ENCODE peak calls at places on chromosomes 4 and X, in ten cellular contexts. C is chondrocyte; X is stimulated activated CD8-positive, alpha-beta memory T cell treated with anti-CD3 and anti-CD28 coated beads, Interleukin-7, amount 100 ng/mL, for 1 hour; Y is AG09309; H is stimulated activated CD4-positive, alpha-beta T cell treated with anti-CD3 and anti-CD28 coated beads, Interleukin-1b, Interleukin-23, amount 100 ng/mL, for 24 hours; S is activated CD4-positive, alpha-beta T cell treated with anti-CD3 and anti-CD28 coated beads, Interleukin-2, amount 50 U/mL, for 4 hours; A is nephron progenitor cell; B is EL; P is A172; R is ureter. F is an unnamed sample.

GRCh38 chr4:17165256-17165655 is 266.8 kb upstream of the LDB2 start:
- DNase-seq in P (no peak), Y (no peak), B (no peak), C (no peak), X (no peak), A (no peak), S (no peak), H (no peak), R (no peak), F (no peak)

GRCh38 chrX:112851161-112851779 is 10.6 kb upstream of the AMOT start:
- DNase-seq in H (no peak), S (no peak), R (no peak), X (no peak), A (no peak), Y (no peak), P (no peak), B (no peak), C (no peak), F (no peak)

GRCh38 chrX:1077140-1077539 is 135.3 kb downstream of the CRLF2 start:
- DNase-seq in A (no peak), X (no peak), B (no peak), S (no peak), Y (no peak), H (no peak), C (no peak), P (no peak), R (no peak), F (no peak)

GRCh38 chr4:155616112-155616511 is 50.5 kb upstream of the GUCY1A1 start:
- DNase-seq in A (no peak), H (no peak), X (no peak), S (no peak), P (no peak), R (no peak), B (no peak), Y (no peak), C (no peak), F (no peak)

GRCh38 chrX:147958316-147958715 is 22.8 kb upstream of the FMR1NB start:
- DNase-seq in Y (peak), A (no peak), C (no peak), H (no peak), P (peak), S (no peak), B (peak), X (no peak), R (no peak), F (peak)

GRCh38 chr4:95188701-95189401 is 359.9 kb downstream of the UNC5C start:
- DNase-seq in B (no peak), P (no peak), S (no peak), Y (no peak), C (no peak), X (no peak), H (no peak), R (no peak), A (no peak), F (no peak)

GRCh38 chrX:121254336-121254735 is 206.9 kb downstream of the GLUD2 start:
- DNase-seq in P (no peak), Y (no peak), A (no peak), R (no peak), X (no peak), C (no peak), S (no peak), B (peak), H (no peak), F (no peak)

GRCh38 chr4:114857831-114858230 is 255.6 kb downstream of the NDST4 start:
- DNase-seq in S (no peak), C (no peak), P (no peak), H (no peak), A (no peak), R (no peak), X (no peak), B (no peak), Y (no peak), F (no peak)

GRCh38 chr4:90857081-90857820 is 730.1 kb downstream of the CCSER1 start:
- DNase-seq in C (no peak), S (no peak), H (no peak), B (no peak), X (no peak), P (no peak), R (no peak), A (no peak), Y (no peak), F (no peak)

GRCh38 chr4:100889401-100889800 is 371.6 kb upstream of the EMCN start:
- DNase-seq in S (no peak), Y (no peak), C (no peak), R (no peak), P (no peak), B (no peak), A (no peak), H (no peak), X (no peak), F (no peak)

GRCh38 chrX:120625366-120625765 is 4.5 kb downstream of the C1GALT1C1 start:
- DNase-seq in X (no peak), H (no peak), S (no peak), P (no peak), A (no peak), Y (no peak), B (peak), R (no peak), C (no peak), F (peak)

GRCh38 chr4:121050251-121050650 is 22.1 kb downstream of the NDNF start:
- DNase-seq in R (no peak), B (no peak), C (no peak), S (no peak), X (no peak), H (no peak), Y (no peak), P (no peak), A (no peak), F (peak)

GRCh38 chr4:185839204-185839712 is 27.3 kb upstream of the SORBS2 start:
- DNase-seq in X (no peak), Y (peak), C (no peak), H (no peak), B (peak), P (peak), A (peak), S (no peak), R (no peak), F (peak)

GRCh38 chr4:125780159-125780558 is 465.4 kb downstream of the FAT4 start:
- DNase-seq in X (no peak), R (no peak), A (no peak), P (no peak), H (no peak), Y (no peak), B (peak), S (no peak), C (no peak), F (peak)

GRCh38 chr4:118787844-118788380 is 48.0 kb downstream of the SEC24D start:
- DNase-seq in A (no peak), S (no peak), P (no peak), C (no peak), Y (no peak), R (no peak), X (no peak), B (no peak), H (no peak), F (peak)

GRCh38 chrX:23784487-23785301 is 1.7 kb downstream of the SAT1 start:
- DNase-seq in P (peak), X (no peak), B (peak), Y (peak), R (no peak), H (no peak), S (no peak), A (no peak), C (no peak), F (peak)

GRCh38 chr4:136900706-136901105 is 631.6 kb downstream of the PCDH18 start:
- DNase-seq in S (no peak), C (no peak), A (no peak), X (no peak), H (no peak), R (no peak), B (peak), P (peak), Y (no peak), F (peak)

GRCh38 chrX:68828740-68829593 is at the start of gene EFNB1:
- DNase-seq in R (peak), A (peak), C (no peak), Y (peak), B (peak), P (peak), X (peak), H (peak), S (peak), F (peak)

GRCh38 chr4:53510316-53510715 is 81.0 kb downstream of the LNX1 start:
- DNase-seq in X (no peak), R (no peak), H (no peak), P (no peak), C (no peak), A (no peak), S (no peak), B (no peak), Y (no peak), F (no peak)

GRCh38 chr4:189096717-189097116 is 844.0 kb upstream of the FRG1 start:
- DNase-seq in C (no peak), Y (no peak), B (no peak), A (no peak), H (no peak), P (no peak), R (no peak), S (no peak), X (no peak), F (no peak)

GRCh38 chr4:118817178-118817930 is 18.6 kb downstream of the SEC24D start:
- DNase-seq in C (no peak), A (no peak), P (no peak), Y (no peak), B (no peak), H (no peak), S (no peak), R (no peak), X (no peak), F (no peak)

GRCh38 chr4:5969336-5969735 is 48.9 kb downstream of the C4orf50 start:
- DNase-seq in P (no peak), S (no peak), X (no peak), B (no peak), H (no peak), A (no peak), C (no peak), Y (no peak), R (no peak), F (no peak)

GRCh38 chr4:146273204-146273901 is 59.0 kb downstream of the REELD1 start:
- DNase-seq in A (no peak), Y (no peak), X (no peak), C (no peak), R (no peak), B (no peak), H (no peak), P (no peak), S (no peak), F (no peak)

GRCh38 chr4:52991452-52991851 is 129.3 kb downstream of the RASL11B start:
- DNase-seq in A (no peak), P (no peak), B (no peak), Y (no peak), X (no peak), R (no peak), S (no peak), C (no peak), H (no peak), F (no peak)

GRCh38 chrX:9745417-9746115 is 20.1 kb downstream of the GPR143 start:
- DNase-seq in R (no peak), S (no peak), Y (no peak), H (no peak), A (no peak), X (no peak), C (no peak), B (peak), P (peak), F (no peak)

GRCh38 chrX:106899276-106899675 is 3.9 kb downstream of the RIPPLY1 start:
- DNase-seq in S (no peak), A (no peak), H (no peak), Y (no peak), X (no peak), B (no peak), P (no peak), C (no peak), R (no peak), F (peak)

GRCh38 chr4:175562537-175562936 is 249.5 kb downstream of the GPM6A start:
- DNase-seq in P (no peak), X (no peak), R (no peak), B (no peak), H (no peak), Y (no peak), C (no peak), S (no peak), A (no peak), F (no peak)

GRCh38 chrX:155679715-155680114 is 67.0 kb upstream of the TMLHE start:
- DNase-seq in B (no peak), H (no peak), P (no peak), C (no peak), S (no peak), R (no peak), Y (no peak), A (no peak), X (no peak), F (no peak)

GRCh38 chr4:168656055-168656660 is 159.3 kb downstream of the PALLD start:
- DNase-seq in S (no peak), H (no peak), A (no peak), Y (peak), X (no peak), P (peak), R (no peak), C (no peak), B (peak), F (peak)

GRCh38 chr4:122458625-122459024 is 2.1 kb upstream of the IL2 start:
- DNase-seq in P (peak), Y (no peak), X (no peak), C (no peak), S (peak), R (no peak), B (peak), A (no peak), H (no peak), F (peak)

GRCh38 chrX:95291561-95291960 is 1393.1 kb upstream of the DIAPH2 start:
- DNase-seq in C (no peak), P (no peak), H (no peak), R (no peak), A (no peak), Y (no peak), X (no peak), S (no peak), B (no peak), F (no peak)

GRCh38 chrX:113305496-113305895 is 464.9 kb upstream of the AMOT start:
- DNase-seq in R (no peak), Y (no peak), H (no peak), X (no peak), P (peak), C (no peak), S (no peak), B (peak), A (no peak), F (peak)

F was measured in fibroblast of lung.